ENCODE peak calls at places on chromosomes 2 and 18, in four cellular contexts. H is colonic mucosa, X is T1000, Y is psoas muscle. U is an unnamed sample.

GRCh38 chr2:16126141-16126968 is 186.0 kb downstream of the MYCN start:
- DNase-seq in H (peak; percentile 15), X (no peak), Y (no peak), U (no peak)

GRCh38 chr2:120429586-120430500 is 83.9 kb downstream of the INHBB start:
- DNase-seq in H (no peak), X (no peak), Y (no peak), U (no peak)

GRCh38 chr2:64675860-64676259 is 22.1 kb upstream of the SERTAD2 start:
- DNase-seq in H (no peak), X (no peak), Y (no peak), U (no peak)

GRCh38 chr2:55718165-55719008 is 24.7 kb upstream of the PNPT1 start:
- DNase-seq in H (peak; percentile 76), X (peak; percentile 25), Y (no peak), U (peak; percentile 39)

GRCh38 chr2:231627384-231628156 is 34.9 kb downstream of the TEX44 start:
- DNase-seq in H (no peak), X (no peak), Y (no peak), U (no peak)

GRCh38 chr2:135557533-135557932 is 26.2 kb downstream of the R3HDM1 start:
- DNase-seq in H (no peak), X (no peak), Y (no peak), U (no peak)

GRCh38 chr2:119407430-119408220 is 24.0 kb upstream of the TMEM37 start:
- DNase-seq in H (peak; percentile 72), X (no peak), Y (no peak), U (peak; percentile 32)

GRCh38 chr18:41842886-41843285 is 112.1 kb upstream of the PIK3C3 start:
- DNase-seq in H (no peak), X (no peak), Y (no peak), U (no peak)

GRCh38 chr2:80852808-80853139 is 548.2 kb upstream of the LRRTM1 start:
- DNase-seq in H (no peak), X (no peak), Y (no peak), U (no peak)

GRCh38 chr2:187993516-187993915 is 298.2 kb upstream of the GULP1 start:
- DNase-seq in H (no peak), X (no peak), Y (no peak), U (no peak)

GRCh38 chr18:27411911-27412310 is 226.8 kb upstream of the CHST9 start:
- DNase-seq in H (no peak), X (no peak), Y (no peak), U (no peak)

GRCh38 chr2:160581448-160581847 is 87.8 kb upstream of the RBMS1 start:
- DNase-seq in H (no peak), X (no peak), Y (no peak), U (no peak)

GRCh38 chr18:23825978-23826405 is 136.7 kb downstream of the LAMA3 start:
- DNase-seq in H (no peak), X (no peak), Y (peak; percentile 61), U (peak; percentile 74)

GRCh38 chr18:37218022-37218590 is 347.5 kb downstream of the CELF4 start:
- DNase-seq in H (no peak), X (no peak), Y (no peak), U (no peak)

GRCh38 chr2:98026927-98027522 is 31.3 kb upstream of the TMEM131 start:
- DNase-seq in H (peak; percentile 15), X (no peak), Y (no peak), U (no peak)

GRCh38 chr2:129748250-129748649 is 231.2 kb upstream of the RAB6C start:
- DNase-seq in H (no peak), X (no peak), Y (no peak), U (no peak)

GRCh38 chr2:34070196-34070595 is 471.1 kb upstream of the FAM98A start:
- DNase-seq in H (no peak), X (no peak), Y (no peak), U (no peak)

GRCh38 chr2:199975297-199975895 is 20.0 kb downstream of the MAIP1 start:
- DNase-seq in H (no peak), X (no peak), Y (no peak), U (no peak)

GRCh38 chr2:108184421-108184820 is 55.3 kb upstream of the SULT1C3 start:
- DNase-seq in H (no peak), X (no peak), Y (no peak), U (no peak)

GRCh38 chr18:45760443-45761036 is 36.6 kb downstream of the SLC14A1 start:
- DNase-seq in H (no peak), X (no peak), Y (no peak), U (no peak)

GRCh38 chr2:182117203-182117602 is 131.6 kb downstream of the PPP1R1C start:
- DNase-seq in H (no peak), X (no peak), Y (no peak), U (no peak)

GRCh38 chr2:139529045-139529444 is 748.9 kb upstream of the NXPH2 start:
- DNase-seq in H (peak; percentile 24), X (no peak), Y (no peak), U (no peak)

GRCh38 chr18:23487738-23488625 is 15.3 kb upstream of the RMC1 start:
- DNase-seq in H (peak; percentile 32), X (no peak), Y (no peak), U (peak; percentile 48)

GRCh38 chr2:126761981-126762878 is 106.3 kb downstream of the GYPC start:
- DNase-seq in H (no peak), X (no peak), Y (no peak), U (no peak)

GRCh38 chr18:8778824-8779223 is 73.5 kb downstream of the MTCL1 start:
- DNase-seq in H (no peak), X (no peak), Y (no peak), U (no peak)

GRCh38 chr2:233422050-233422639 is 67.9 kb downstream of the DGKD start:
- DNase-seq in H (peak; percentile 89), X (no peak), Y (peak; percentile 91), U (no peak)

GRCh38 chr18:54184836-54185235 is 39.6 kb downstream of the MBD2 start:
- DNase-seq in H (no peak), X (no peak), Y (no peak), U (no peak)

GRCh38 chr2:143218621-143219020 is 89.4 kb downstream of the ARHGAP15 start:
- DNase-seq in H (no peak), X (no peak), Y (no peak), U (no peak)

GRCh38 chr2:121501070-121501469 is 29.6 kb upstream of the RNU4ATAC start:
- DNase-seq in H (no peak), X (no peak), Y (no peak), U (no peak)

GRCh38 chr2:120758181-120759048 is 22.7 kb downstream of the GLI2 start:
- DNase-seq in H (peak; percentile 50), X (no peak), Y (peak; percentile 78), U (no peak)

GRCh38 chr2:189204322-189204941 is 24.9 kb upstream of the COL5A2 start:
- DNase-seq in H (no peak), X (no peak), Y (no peak), U (no peak)

GRCh38 chr2:12715878-12716249 is 872 bp upstream of the TRIB2 start:
- DNase-seq in H (peak; percentile 78), X (no peak), Y (peak; percentile 85), U (peak; percentile 57)

GRCh38 chr2:3041246-3041645 is 336.4 kb downstream of the EIPR1 start:
- DNase-seq in H (no peak), X (no peak), Y (no peak), U (no peak)

GRCh38 chr2:72139471-72139870 is 8.2 kb downstream of the CYP26B1 start:
- DNase-seq in H (peak; percentile 15), X (no peak), Y (no peak), U (no peak)

GRCh38 chr18:24118750-24119577 is 19.9 kb upstream of the CABYR start:
- DNase-seq in H (peak; percentile 77), X (peak; percentile 15), Y (peak; percentile 70), U (peak; percentile 44)

GRCh38 chr2:26724004-26724750 is 31.7 kb downstream of the KCNK3 start:
- DNase-seq in H (peak; percentile 44), X (peak; percentile 75), Y (peak; percentile 81), U (no peak)

U was measured in pulmonary artery endothelial cell.